ENCODE peak calls at places on chromosomes 7 and 10, in seven cellular contexts. J is neural progenitor cell, T is Peyer's patch, Q is aorta, B is adrenal gland, D is H9, A is GM23248. V is an unnamed sample.

GRCh38 chr7:28685291-28685659 is 272.9 kb downstream of the TRIL start:
- DNase-seq in T (no peak), B (peak; percentile 53), D (no peak), J (no peak), A (no peak), Q (no peak), V (peak; percentile 67)

GRCh38 chr7:92179393-92179924 is 517 bp upstream of the LRRD1 start:
- DNase-seq in D (no peak), T (no peak), B (no peak), J (peak; percentile 4), A (peak; percentile 56), Q (no peak), V (no peak)

GRCh38 chr7:64880322-64881297 is 22.5 kb upstream of the ZNF273 start:
- DNase-seq in A (no peak), Q (peak; percentile 65), B (peak; percentile 45), J (no peak), T (no peak), D (peak; percentile 10), V (no peak)

GRCh38 chr7:157097569-157097968 is 41.2 kb upstream of the UBE3C start:
- DNase-seq in Q (no peak), B (no peak), D (no peak), J (no peak), A (no peak), T (peak; percentile 56), V (no peak)

GRCh38 chr10:26869528-26869927 is 8.8 kb upstream of the ABI1 start:
- DNase-seq in A (peak; percentile 18), J (no peak), T (no peak), D (no peak), Q (no peak), B (no peak), V (no peak)

GRCh38 chr10:22501863-22502262 is 156.6 kb downstream of the SPAG6 start:
- DNase-seq in Q (no peak), A (no peak), T (no peak), J (no peak), B (no peak), D (no peak), V (no peak)

GRCh38 chr10:86703176-86703575 is 34.9 kb downstream of the LDB3 start:
- DNase-seq in A (no peak), J (no peak), Q (peak; percentile 46), B (no peak), D (no peak), T (no peak), V (peak; percentile 19)

GRCh38 chr10:70967591-70968588 is 79.5 kb upstream of the PCBD1 start:
- DNase-seq in Q (no peak), B (no peak), J (peak; percentile 68), D (peak; percentile 34), T (no peak), A (peak; percentile 19), V (no peak)

GRCh38 chr7:27640914-27641570 is 21.6 kb downstream of the HIBADH start:
- DNase-seq in J (no peak), T (no peak), A (peak; percentile 29), D (no peak), Q (no peak), B (no peak), V (no peak)

GRCh38 chr10:110415809-110416208 is 81.9 kb upstream of the DUSP5 start:
- DNase-seq in D (no peak), J (no peak), Q (no peak), A (no peak), B (no peak), T (no peak), V (no peak)

GRCh38 chr10:31707578-31708411 is 220.8 kb downstream of the ARHGAP12 start:
- DNase-seq in T (no peak), Q (peak; percentile 88), D (peak; percentile 48), B (peak; percentile 81), A (peak; percentile 86), J (peak; percentile 74), V (peak; percentile 91)

GRCh38 chr10:122454603-122455080 is at the start of gene ARMS2:
- DNase-seq in J (no peak), Q (no peak), A (no peak), T (no peak), D (no peak), B (no peak), V (no peak)

GRCh38 chr10:36802523-36803153 is 322.8 kb upstream of the ANKRD30A start:
- DNase-seq in B (no peak), Q (no peak), D (no peak), A (peak; percentile 6), J (no peak), T (no peak), V (peak; percentile 69)

GRCh38 chr10:88840881-88841280 is 10.8 kb downstream of the ANKRD22 start:
- DNase-seq in A (no peak), B (no peak), J (no peak), Q (no peak), D (no peak), T (no peak), V (no peak)

GRCh38 chr7:5424689-5425506 is 1.3 kb upstream of the TNRC18 start:
- DNase-seq in J (peak; percentile 60), B (peak; percentile 77), D (no peak), A (peak; percentile 76), Q (peak; percentile 85), T (peak; percentile 76), V (peak; percentile 75)

GRCh38 chr7:32074787-32075570 is 4.8 kb upstream of the PDE1C start:
- DNase-seq in Q (no peak), J (no peak), A (no peak), B (no peak), D (no peak), T (no peak), V (no peak)

GRCh38 chr7:32586291-32587221 is 91.3 kb downstream of the AVL9 start:
- DNase-seq in J (no peak), B (no peak), D (no peak), Q (no peak), A (peak; percentile 88), T (no peak), V (peak; percentile 78)

GRCh38 chr7:100545636-100546128 is 6.7 kb downstream of the AGFG2 start:
- DNase-seq in D (peak; percentile 68), A (peak; percentile 90), J (peak; percentile 27), Q (no peak), T (no peak), B (peak; percentile 94), V (no peak)

GRCh38 chr10:48881937-48882336 is 57.7 kb downstream of the LRRC18 start:
- DNase-seq in A (no peak), B (no peak), T (no peak), J (no peak), Q (no peak), D (no peak), V (no peak)

GRCh38 chr7:135715673-135716072 is 12.3 kb downstream of the SLC13A4 start:
- DNase-seq in D (no peak), J (no peak), B (no peak), Q (no peak), A (no peak), T (no peak), V (no peak)
- H3K4me1 ChIP-seq in D (no peaks in the 10 kb centered on the region), J (peaks cover 18% of the 10 kb centered on the region), B (peaks cover 4% of the 10 kb centered on the region), Q (no peaks in the 10 kb centered on the region), A (peaks cover 32% of the 10 kb centered on the region), T (no peaks in the 10 kb centered on the region), V (peaks cover 3% of the 10 kb centered on the region)

GRCh38 chr7:101972627-101973026 is 155.2 kb downstream of the CUX1 start:
- DNase-seq in Q (no peak), B (no peak), A (no peak), J (no peak), T (no peak), D (no peak), V (no peak)

GRCh38 chr7:101975046-101975445 is 157.6 kb downstream of the CUX1 start:
- DNase-seq in J (no peak), T (no peak), B (no peak), D (no peak), A (no peak), Q (no peak), V (peak; percentile 15)

GRCh38 chr7:101974365-101974764 is 156.9 kb downstream of the CUX1 start:
- DNase-seq in D (no peak), Q (no peak), T (no peak), B (no peak), J (no peak), A (no peak), V (no peak)

GRCh38 chr7:101971457-101971856 is 154.0 kb downstream of the CUX1 start:
- DNase-seq in T (no peak), Q (no peak), D (no peak), A (no peak), B (no peak), J (no peak), V (no peak)

DNA sequence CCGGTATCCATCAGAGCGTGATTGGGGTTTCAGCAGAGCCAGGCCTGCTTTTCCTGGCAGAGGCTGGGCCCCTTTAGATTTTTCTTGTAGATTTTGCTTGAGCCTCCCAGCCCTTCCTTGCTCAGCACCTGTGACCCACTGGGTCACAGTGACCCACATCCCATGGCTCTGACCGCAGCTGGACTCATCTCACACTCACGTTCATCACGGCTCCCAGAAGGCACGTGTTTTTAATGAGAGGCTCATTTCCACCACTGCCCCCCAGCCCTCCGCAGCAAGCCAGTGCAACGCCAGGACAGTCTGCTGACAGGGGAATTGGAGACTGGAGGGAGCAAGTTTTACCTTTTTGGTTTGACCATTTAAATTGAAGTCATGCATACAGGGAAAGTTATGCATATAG is 155.7 kb downstream of the CUX1 start:
- DNase-seq in B (no peak), T (no peak), J (no peak), Q (no peak), D (no peak), A (no peak), V (peak; percentile 7)
- H3K27ac ChIP-seq in B (no peak overlapping the region), T (no peak overlapping the region), J (peak overlapping the region; percentile 20), Q (no peak overlapping the region), D (no peak overlapping the region), A (no peak overlapping the region), V (peak overlapping the region; percentile 54)

DNA sequence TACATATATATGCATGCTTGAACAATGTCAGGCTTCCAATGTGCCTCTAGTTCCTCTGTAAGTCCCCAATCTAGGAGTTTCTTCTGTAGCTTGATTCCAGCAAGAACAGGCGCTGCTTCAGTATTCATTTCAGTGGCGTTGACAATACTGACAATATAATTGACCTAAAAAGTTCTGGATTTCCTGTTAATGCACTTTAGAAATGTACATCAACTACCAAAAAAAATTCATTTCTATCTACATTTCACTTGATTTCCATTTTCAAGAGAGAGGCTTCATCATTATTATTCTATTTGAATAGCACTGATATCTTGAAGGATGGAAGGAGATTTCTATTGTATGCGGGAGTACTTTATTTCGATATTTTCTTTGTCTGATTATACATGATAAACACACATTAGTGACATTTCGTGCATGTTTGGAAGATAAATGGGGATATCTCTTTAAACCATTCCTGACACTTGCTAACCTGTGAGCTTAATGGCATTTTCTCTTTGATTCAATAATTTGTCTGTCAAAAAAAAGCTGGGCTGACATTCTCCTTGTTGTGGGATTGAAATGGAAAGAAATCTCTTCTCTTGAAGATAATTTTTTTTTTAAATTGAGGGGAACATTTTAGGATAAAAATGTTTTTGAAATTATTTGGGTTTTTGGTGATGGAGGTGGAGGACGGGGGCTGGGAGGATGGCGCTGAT is 568.2 kb downstream of the LRMDA start:
- DNase-seq in D (no peak), B (no peak), A (no peak), J (no peak), Q (no peak), T (no peak), V (no peak)
- H3K27me3 ChIP-seq in D (no peaks in the 10 kb centered on the region), B (no peaks in the 10 kb centered on the region), A (peaks cover 16% of the 10 kb centered on the region), J (no peaks in the 10 kb centered on the region), Q (no peaks in the 10 kb centered on the region), T (no peaks in the 10 kb centered on the region), V (no peaks in the 10 kb centered on the region)

DNA sequence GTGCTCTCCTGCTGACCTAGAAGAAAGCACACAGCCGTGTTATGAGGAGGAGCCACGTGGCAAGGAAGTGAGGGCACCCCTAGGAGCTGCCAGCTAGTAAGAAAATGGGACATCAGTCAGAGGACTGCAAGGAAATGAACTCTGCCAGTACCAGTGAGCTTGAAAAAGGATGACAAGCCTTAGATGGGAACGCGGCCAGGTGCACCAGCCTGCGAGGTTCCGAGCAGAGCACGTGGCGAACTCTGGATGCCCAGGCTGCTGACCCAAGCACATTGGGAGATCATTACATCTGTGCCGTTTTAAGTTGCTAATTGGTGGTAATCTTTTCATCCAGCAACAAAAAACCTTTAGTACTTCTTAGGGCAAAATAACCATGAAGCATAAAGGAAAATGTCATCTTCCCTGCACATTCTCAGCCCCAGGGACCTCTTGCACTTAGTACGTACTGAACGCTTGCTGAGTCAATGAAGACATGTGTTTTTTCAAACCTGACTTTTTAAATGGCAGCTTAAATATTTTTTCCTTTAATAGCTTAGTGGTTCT is 69.4 kb downstream of the AMZ1 start:
- DNase-seq in Q (peak; percentile 87), A (peak; percentile 86), J (no peak), B (peak; percentile 95), D (no peak), T (no peak), V (peak; percentile 73)
- H3K4me1 ChIP-seq in Q (no peaks in the 10 kb centered on the region), A (peaks cover 52% of the 10 kb centered on the region), J (no peaks in the 10 kb centered on the region), B (peaks cover 32% of the 10 kb centered on the region), D (peaks cover 2% of the 10 kb centered on the region), T (peaks cover 23% of the 10 kb centered on the region), V (peaks cover 15% of the 10 kb centered on the region)

V was measured in right cardiac atrium.